ENCODE peak calls at places on chromosomes 3 and 15, in four cellular contexts. S is cardiac fibroblast; Y is left ventricle myocardium inferior; O is CD8-positive, alpha-beta T cell. N is an unnamed sample.

GRCh38 chr3:1609416-1609815 is 489.2 kb upstream of the CNTN4 start:
- DNase-seq in S (no peak), Y (no peak), O (no peak), N (no peak)

GRCh38 chr3:182252802-182253201 is 540.5 kb upstream of the ATP11B start:
- DNase-seq in S (no peak), Y (no peak), O (no peak), N (no peak)

GRCh38 chr15:66524801-66525200 is 19.7 kb downstream of the ZWILCH start:
- DNase-seq in S (no peak), Y (no peak), O (no peak), N (no peak)

GRCh38 chr3:9229325-9229724 is 20.1 kb downstream of the SRGAP3 start:
- DNase-seq in S (peak), Y (no peak), O (no peak), N (no peak)

GRCh38 chr15:57496946-57497944 is 94.5 kb upstream of the MYZAP start:
- DNase-seq in S (peak), Y (no peak), O (no peak), N (no peak)

GRCh38 chr15:66369773-66370651 is 13.5 kb upstream of the TIPIN start:
- DNase-seq in S (peak), Y (no peak), O (no peak), N (peak)

GRCh38 chr15:100596792-100597191 is 5.2 kb downstream of the LINS1 start:
- DNase-seq in S (peak), Y (no peak), O (peak), N (peak)

GRCh38 chr15:82646250-82647044 is 716 bp downstream of the CPEB1 start:
- DNase-seq in S (no peak), Y (no peak), O (no peak), N (no peak)

GRCh38 chr15:75836953-75837321 is 6.3 kb upstream of the UBE2Q2 start:
- DNase-seq in S (peak), Y (no peak), O (peak), N (peak)

GRCh38 chr3:8837172-8837571 is 67.8 kb upstream of the OXTR start:
- DNase-seq in S (peak), Y (no peak), O (no peak), N (peak)

GRCh38 chr3:152229692-152230091 is 39.0 kb upstream of the MBNL1 start:
- DNase-seq in S (no peak), Y (no peak), O (no peak), N (no peak)

GRCh38 chr15:69602095-69602494 is 149.5 kb downstream of the RPLP1 start:
- DNase-seq in S (no peak), Y (no peak), O (no peak), N (no peak)

DNA sequence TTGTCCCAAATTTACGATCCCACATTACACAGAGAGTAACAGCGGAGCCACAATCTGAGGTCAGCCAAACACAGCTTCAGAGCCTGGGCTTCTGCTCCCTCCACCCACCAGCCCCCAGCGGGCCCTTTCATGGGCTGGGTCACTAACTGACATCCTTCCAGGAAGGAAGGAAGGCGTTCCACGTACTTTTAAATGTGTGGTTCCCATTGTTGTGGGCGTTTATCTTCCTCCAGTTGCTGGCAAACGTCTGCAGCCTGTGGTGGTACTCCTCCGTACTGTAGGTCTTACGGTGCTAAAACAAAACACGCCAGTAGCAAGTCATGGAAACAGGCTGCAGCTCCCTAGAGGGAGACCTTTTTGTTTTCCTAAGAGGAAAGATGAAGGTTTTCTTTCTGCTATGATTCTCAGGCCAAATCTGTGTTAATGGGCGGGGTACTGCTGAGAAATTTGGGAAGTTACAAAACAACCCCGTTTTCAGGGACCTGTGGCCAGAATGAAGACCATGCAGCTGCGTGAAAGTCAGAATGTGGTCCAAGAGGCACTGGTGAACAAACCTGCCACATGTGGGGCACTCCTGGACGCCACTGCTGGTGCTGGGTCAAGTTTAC is 7.6 kb downstream of the CTSH start:
- DNase-seq in S (peak), Y (peak), O (no peak), N (no peak)
- H3K4me3 ChIP-seq in S (no peak), Y (peak), O (no peak), N (no peak)

DNA sequence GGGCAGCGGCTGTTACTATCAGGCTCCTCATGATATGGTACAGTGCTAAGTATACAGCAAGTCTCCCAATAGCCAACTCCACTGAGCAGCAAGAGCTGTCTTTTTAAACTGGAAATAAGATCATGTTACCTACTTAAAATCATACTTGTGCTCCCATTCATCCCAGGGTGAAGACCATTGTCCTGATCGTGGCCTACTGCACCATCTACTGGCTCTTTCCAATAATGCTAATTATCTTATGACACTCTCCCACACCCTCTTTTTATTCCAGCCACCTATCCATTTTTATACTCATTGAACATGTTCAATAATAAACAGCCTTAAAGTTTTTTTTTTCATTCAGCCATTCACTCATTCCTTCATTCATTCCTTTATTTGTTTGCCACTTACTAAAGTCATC is 117.7 kb downstream of the GBE1 start:
- DNase-seq in S (peak), Y (no peak), O (no peak), N (peak)
- TF ChIP-seq CTCF in S (no peak), Y (peak), O (no peak), N (peak)

GRCh38 chr15:72782993-72783562 is 480 bp downstream of the ADPGK start:
- DNase-seq in S (peak), Y (peak), O (peak), N (no peak)
- H3K4me3 ChIP-seq in S (peak), Y (peak), O (peak), N (peak)

DNA sequence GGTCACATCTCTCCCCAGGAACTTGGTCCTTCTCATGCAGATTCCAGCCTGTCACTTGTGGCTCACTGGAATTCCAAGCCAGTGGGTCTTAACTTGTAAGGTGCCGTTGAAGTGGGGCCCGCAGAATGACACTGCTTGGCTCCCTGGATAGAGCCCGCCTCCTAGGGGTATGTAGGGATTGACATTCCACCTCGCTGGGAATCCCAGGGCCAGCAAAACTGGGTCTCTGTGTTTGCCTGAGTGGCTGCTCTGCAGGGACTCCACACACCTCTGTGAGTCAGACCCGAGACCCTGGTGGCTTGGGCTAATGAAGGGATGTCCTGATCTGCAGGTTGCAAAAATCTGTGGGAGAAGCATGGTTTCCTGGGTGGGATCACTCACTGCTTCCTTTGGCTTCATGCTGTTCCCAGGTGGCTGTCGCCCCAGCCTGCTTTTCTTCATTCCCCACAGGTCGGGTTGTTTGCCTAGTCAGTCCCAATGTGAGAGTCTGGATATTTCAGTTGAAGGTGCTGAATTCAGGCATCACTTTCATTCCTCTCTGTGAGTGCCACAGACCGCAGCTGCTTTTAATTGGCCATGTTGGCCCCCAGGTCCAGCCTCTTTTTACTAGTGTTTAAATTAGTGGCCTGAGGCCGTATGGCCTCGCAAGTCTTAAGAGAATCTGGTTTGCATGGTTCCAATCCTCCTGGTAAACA is 156.0 kb upstream of the TRIM42 start:
- DNase-seq in S (no peak), Y (no peak), O (no peak), N (no peak)
- TF ChIP-seq CTCF in S (no peak), Y (no peak), O (no peak), N (no peak)

N was measured in astrocyte of the spinal cord.